ENCODE peak calls at places on chromosomes 2 and 18, in seven cellular contexts. One of them, this sample, is unnamed.

GRCh38 chr2:113901943-113902342 is 12.1 kb downstream of the ACTR3 start:
- DNase-seq in OCI-LY7: peak
- DNase-seq in K562: no peak
- DNase-seq in trophoblast cell: no peak
- DNase-seq in A549: no peak
- DNase-seq in mesendoderm: no peak
- DNase-seq in PC-9: no peak
- DNase-seq in this sample: no peak

GRCh38 chr2:222159221-222159620 is 139.6 kb downstream of the PAX3 start:
- DNase-seq in OCI-LY7: no peak
- DNase-seq in K562: no peak
- DNase-seq in trophoblast cell: no peak
- DNase-seq in A549: no peak
- DNase-seq in mesendoderm: no peak
- DNase-seq in PC-9: no peak
- DNase-seq in this sample: peak

GRCh38 chr2:5389740-5390139 is 302.4 kb upstream of the SOX11 start:
- DNase-seq in OCI-LY7: no peak
- DNase-seq in K562: no peak
- DNase-seq in trophoblast cell: no peak
- DNase-seq in A549: no peak
- DNase-seq in mesendoderm: no peak
- DNase-seq in PC-9: no peak
- DNase-seq in this sample: no peak

GRCh38 chr2:203534486-203535077 is 519 bp downstream of the RAPH1 start:
- DNase-seq in OCI-LY7: peak
- DNase-seq in K562: peak
- DNase-seq in trophoblast cell: peak
- DNase-seq in A549: peak
- DNase-seq in mesendoderm: no peak
- DNase-seq in PC-9: no peak
- DNase-seq in this sample: no peak

GRCh38 chr2:25375989-25376545 is 34.3 kb upstream of the DNMT3A start:
- DNase-seq in OCI-LY7: no peak
- DNase-seq in K562: no peak
- DNase-seq in trophoblast cell: no peak
- DNase-seq in A549: no peak
- DNase-seq in mesendoderm: no peak
- DNase-seq in PC-9: no peak
- DNase-seq in this sample: no peak

GRCh38 chr2:241017228-241017940 is 19.0 kb downstream of the SNED1 start:
- DNase-seq in OCI-LY7: no peak
- DNase-seq in K562: no peak
- DNase-seq in trophoblast cell: no peak
- DNase-seq in A549: no peak
- DNase-seq in mesendoderm: no peak
- DNase-seq in PC-9: no peak
- DNase-seq in this sample: no peak

GRCh38 chr2:170991398-170992185 is 62.5 kb downstream of the GORASP2 start:
- DNase-seq in OCI-LY7: no peak
- DNase-seq in K562: no peak
- DNase-seq in trophoblast cell: no peak
- DNase-seq in A549: no peak
- DNase-seq in mesendoderm: no peak
- DNase-seq in PC-9: no peak
- DNase-seq in this sample: no peak

GRCh38 chr2:239257511-239257937 is 143.3 kb downstream of the HDAC4 start:
- DNase-seq in OCI-LY7: no peak
- DNase-seq in K562: peak
- DNase-seq in trophoblast cell: peak
- DNase-seq in A549: no peak
- DNase-seq in mesendoderm: no peak
- DNase-seq in PC-9: peak
- DNase-seq in this sample: peak

GRCh38 chr18:25454270-25454659 is 102.3 kb upstream of the ZNF521 start:
- DNase-seq in OCI-LY7: no peak
- DNase-seq in K562: no peak
- DNase-seq in trophoblast cell: no peak
- DNase-seq in A549: no peak
- DNase-seq in mesendoderm: no peak
- DNase-seq in PC-9: no peak
- DNase-seq in this sample: no peak

GRCh38 chr2:38466849-38467767 is 90.0 kb upstream of the ATL2 start:
- DNase-seq in OCI-LY7: no peak
- DNase-seq in K562: no peak
- DNase-seq in trophoblast cell: no peak
- DNase-seq in A549: no peak
- DNase-seq in mesendoderm: no peak
- DNase-seq in PC-9: no peak
- DNase-seq in this sample: no peak

GRCh38 chr18:76956648-76957047 is 134.3 kb downstream of the ZNF236 start:
- DNase-seq in OCI-LY7: no peak
- DNase-seq in K562: no peak
- DNase-seq in trophoblast cell: peak
- DNase-seq in A549: no peak
- DNase-seq in mesendoderm: no peak
- DNase-seq in PC-9: no peak
- DNase-seq in this sample: no peak

GRCh38 chr2:180938419-180938818 is 42.0 kb upstream of the UBE2E3 start:
- DNase-seq in OCI-LY7: no peak
- DNase-seq in K562: no peak
- DNase-seq in trophoblast cell: no peak
- DNase-seq in A549: no peak
- DNase-seq in mesendoderm: no peak
- DNase-seq in PC-9: no peak
- DNase-seq in this sample: no peak

GRCh38 chr2:101153077-101153707 is 2.0 kb upstream of the TBC1D8 start:
- DNase-seq in OCI-LY7: no peak
- DNase-seq in K562: no peak
- DNase-seq in trophoblast cell: no peak
- DNase-seq in A549: no peak
- DNase-seq in mesendoderm: no peak
- DNase-seq in PC-9: no peak
- DNase-seq in this sample: no peak

GRCh38 chr2:11798946-11799495 is 52.6 kb downstream of the LPIN1 start:
- DNase-seq in OCI-LY7: no peak
- DNase-seq in K562: no peak
- DNase-seq in trophoblast cell: no peak
- DNase-seq in A549: no peak
- DNase-seq in mesendoderm: no peak
- DNase-seq in PC-9: no peak
- DNase-seq in this sample: no peak
- H3K4me2 ChIP-seq in OCI-LY7: no peak
- H3K4me2 ChIP-seq in K562: no peak
- H3K4me2 ChIP-seq in trophoblast cell: no peak
- H3K4me2 ChIP-seq in A549: no peak
- H3K4me2 ChIP-seq in mesendoderm: no peak
- H3K4me2 ChIP-seq in PC-9: no peak
- H3K4me2 ChIP-seq in this sample: no peak

GRCh38 chr2:177588671-177589070 is 196.1 kb downstream of the AGPS start:
- DNase-seq in OCI-LY7: no peak
- DNase-seq in K562: no peak
- DNase-seq in trophoblast cell: no peak
- DNase-seq in A549: no peak
- DNase-seq in mesendoderm: no peak
- DNase-seq in PC-9: no peak
- DNase-seq in this sample: no peak
- H3K4me2 ChIP-seq in OCI-LY7: no peak
- H3K4me2 ChIP-seq in K562: no peak
- H3K4me2 ChIP-seq in trophoblast cell: no peak
- H3K4me2 ChIP-seq in A549: no peak
- H3K4me2 ChIP-seq in mesendoderm: no peak
- H3K4me2 ChIP-seq in PC-9: no peak
- H3K4me2 ChIP-seq in this sample: no peak

GRCh38 chr2:191291471-191291870 is 46.3 kb downstream of the MYO1B start:
- DNase-seq in OCI-LY7: no peak
- DNase-seq in K562: no peak
- DNase-seq in trophoblast cell: no peak
- DNase-seq in A549: no peak
- DNase-seq in mesendoderm: no peak
- DNase-seq in PC-9: no peak
- DNase-seq in this sample: no peak
- H3K4me2 ChIP-seq in OCI-LY7: no peak
- H3K4me2 ChIP-seq in K562: no peak
- H3K4me2 ChIP-seq in trophoblast cell: no peak
- H3K4me2 ChIP-seq in A549: peak
- H3K4me2 ChIP-seq in mesendoderm: no peak
- H3K4me2 ChIP-seq in PC-9: no peak
- H3K4me2 ChIP-seq in this sample: no peak

DNA sequence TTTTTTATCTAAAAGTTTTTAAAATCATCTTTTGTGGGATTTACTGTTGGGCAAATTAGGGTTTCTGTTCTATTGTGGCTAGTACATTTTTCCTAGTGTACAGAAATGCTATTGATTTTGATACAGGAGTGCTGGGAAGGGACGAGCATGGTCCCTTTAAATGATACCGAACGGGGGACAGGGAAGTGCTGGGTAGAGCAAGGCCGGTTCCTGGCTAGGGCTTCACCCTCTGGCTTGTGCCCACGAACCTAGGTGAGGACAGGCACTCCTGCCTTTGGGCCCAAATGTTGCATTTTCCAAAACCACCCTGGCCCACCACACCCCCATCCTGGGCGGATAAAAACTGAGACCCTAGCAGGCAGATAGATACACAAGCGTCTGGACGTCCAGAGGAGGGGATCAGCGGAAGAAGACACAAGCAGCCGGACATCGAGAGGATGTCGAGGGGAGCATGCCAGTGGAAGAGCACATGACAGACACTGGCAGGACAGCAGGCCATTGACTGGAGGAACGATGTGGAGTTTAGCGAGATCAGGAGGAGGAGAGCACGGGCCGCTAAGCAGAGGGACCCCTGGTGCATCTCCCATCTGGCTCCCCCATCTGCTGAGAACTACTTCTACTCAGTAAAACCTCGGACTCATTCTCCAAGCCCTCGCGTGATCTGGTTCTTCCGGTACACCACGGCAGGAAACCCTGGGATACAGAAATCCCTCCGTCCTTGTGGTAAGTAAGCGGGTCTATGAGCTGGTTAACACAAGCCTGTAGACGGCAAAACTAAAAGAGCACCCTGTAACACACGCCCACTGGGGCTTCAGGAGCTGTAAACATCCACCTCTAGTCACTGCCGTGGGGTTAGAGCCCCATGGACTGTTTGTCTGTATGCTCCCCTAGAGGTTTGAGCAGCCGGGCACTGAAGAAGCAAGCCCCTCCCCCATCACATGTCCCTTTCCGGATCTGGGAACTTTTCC is 13.5 kb upstream of the CALCRL start:
- DNase-seq in OCI-LY7: no peak
- DNase-seq in K562: no peak
- DNase-seq in trophoblast cell: no peak
- DNase-seq in A549: no peak
- DNase-seq in mesendoderm: no peak
- DNase-seq in PC-9: no peak
- DNase-seq in this sample: no peak
- H3K4me2 ChIP-seq in OCI-LY7: no peak
- H3K4me2 ChIP-seq in K562: no peak
- H3K4me2 ChIP-seq in trophoblast cell: no peak
- H3K4me2 ChIP-seq in A549: no peak
- H3K4me2 ChIP-seq in mesendoderm: no peak
- H3K4me2 ChIP-seq in PC-9: no peak
- H3K4me2 ChIP-seq in this sample: peak

DNA sequence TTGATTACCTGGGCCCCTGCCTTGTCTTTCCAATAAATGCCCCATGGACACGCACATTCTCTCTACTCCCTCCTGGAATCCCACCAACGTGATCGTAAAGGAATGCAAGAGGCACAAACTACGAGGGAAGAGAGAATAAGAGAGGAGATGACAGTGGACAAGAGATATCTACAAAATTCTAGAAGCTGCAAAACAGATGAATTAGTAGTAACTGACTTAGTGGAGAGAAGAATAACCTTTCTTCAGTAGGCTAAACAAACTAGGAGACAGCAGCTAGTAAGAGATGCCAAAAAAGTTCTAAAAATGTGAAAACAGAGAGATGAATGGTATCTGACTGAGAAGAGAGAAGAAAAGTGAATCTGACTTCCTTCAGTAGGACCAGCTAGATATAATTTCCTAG is 43.5 kb upstream of the MYCN start:
- DNase-seq in OCI-LY7: no peak
- DNase-seq in K562: no peak
- DNase-seq in trophoblast cell: no peak
- DNase-seq in A549: no peak
- DNase-seq in mesendoderm: no peak
- DNase-seq in PC-9: no peak
- DNase-seq in this sample: no peak
- H3K4me2 ChIP-seq in OCI-LY7: no peak
- H3K4me2 ChIP-seq in K562: no peak
- H3K4me2 ChIP-seq in trophoblast cell: no peak
- H3K4me2 ChIP-seq in A549: no peak
- H3K4me2 ChIP-seq in mesendoderm: no peak
- H3K4me2 ChIP-seq in PC-9: no peak
- H3K4me2 ChIP-seq in this sample: no peak

GRCh38 chr2:20544093-20544747 is 97.3 kb downstream of the RHOB start:
- DNase-seq in OCI-LY7: no peak
- DNase-seq in K562: no peak
- DNase-seq in trophoblast cell: no peak
- DNase-seq in A549: no peak
- DNase-seq in mesendoderm: no peak
- DNase-seq in PC-9: no peak
- DNase-seq in this sample: no peak
- H3K4me2 ChIP-seq in OCI-LY7: no peak
- H3K4me2 ChIP-seq in K562: no peak
- H3K4me2 ChIP-seq in trophoblast cell: no peak
- H3K4me2 ChIP-seq in A549: no peak
- H3K4me2 ChIP-seq in mesendoderm: no peak
- H3K4me2 ChIP-seq in PC-9: no peak
- H3K4me2 ChIP-seq in this sample: no peak

GRCh38 chr2:205730191-205730590 is 47.9 kb downstream of the NRP2 start:
- DNase-seq in OCI-LY7: no peak
- DNase-seq in K562: no peak
- DNase-seq in trophoblast cell: no peak
- DNase-seq in A549: no peak
- DNase-seq in mesendoderm: no peak
- DNase-seq in PC-9: no peak
- DNase-seq in this sample: no peak
- H3K4me2 ChIP-seq in OCI-LY7: no peak
- H3K4me2 ChIP-seq in K562: no peak
- H3K4me2 ChIP-seq in trophoblast cell: no peak
- H3K4me2 ChIP-seq in A549: peak
- H3K4me2 ChIP-seq in mesendoderm: no peak
- H3K4me2 ChIP-seq in PC-9: no peak
- H3K4me2 ChIP-seq in this sample: no peak

GRCh38 chr2:104848526-104848925 is 5.4 kb upstream of the POU3F3 start:
- DNase-seq in OCI-LY7: no peak
- DNase-seq in K562: no peak
- DNase-seq in trophoblast cell: no peak
- DNase-seq in A549: no peak
- DNase-seq in mesendoderm: no peak
- DNase-seq in PC-9: no peak
- DNase-seq in this sample: no peak
- H3K4me2 ChIP-seq in OCI-LY7: no peak
- H3K4me2 ChIP-seq in K562: no peak
- H3K4me2 ChIP-seq in trophoblast cell: no peak
- H3K4me2 ChIP-seq in A549: no peak
- H3K4me2 ChIP-seq in mesendoderm: no peak
- H3K4me2 ChIP-seq in PC-9: no peak
- H3K4me2 ChIP-seq in this sample: no peak

This sample was measured in keratinocyte.